ENCODE peak calls at places on chromosome 5, in five cellular contexts. Z is H1, Y is SK-N-SH, U is GM12878, V is HCT116. T is an unnamed sample.

GRCh38 chr5:71873202-71873601 is 154.1 kb downstream of the CARTPT start:
- DNase-seq in Z (no peak), Y (no peak), U (no peak), V (no peak), T (no peak)

GRCh38 chr5:152499816-152500575 is 94.9 kb upstream of the NMUR2 start:
- DNase-seq in Z (no peak), Y (no peak), U (no peak), V (no peak), T (no peak)

GRCh38 chr5:57207007-57207653 is 33.3 kb downstream of the GPBP1 start:
- DNase-seq in Z (no peak), Y (no peak), U (no peak), V (no peak), T (no peak)

GRCh38 chr5:124404796-124405195 is 341.6 kb downstream of the ZNF608 start:
- DNase-seq in Z (no peak), Y (no peak), U (no peak), V (no peak), T (no peak)

GRCh38 chr5:111996574-111996973 is 239.6 kb upstream of the NREP start:
- DNase-seq in Z (no peak), Y (no peak), U (no peak), V (no peak), T (no peak)

GRCh38 chr5:170537451-170538095 is 33.8 kb downstream of the KCNIP1 start:
- DNase-seq in Z (no peak), Y (no peak), U (no peak), V (no peak), T (no peak)

GRCh38 chr5:38845555-38846378 is at the start of gene OSMR:
- DNase-seq in Z (no peak), Y (peak), U (no peak), V (peak), T (no peak)

GRCh38 chr5:13611604-13612003 is 332.9 kb downstream of the DNAH5 start:
- DNase-seq in Z (no peak), Y (no peak), U (no peak), V (no peak), T (no peak)

GRCh38 chr5:172364773-172365172 is 81.2 kb upstream of the UBTD2 start:
- DNase-seq in Z (no peak), Y (peak), U (no peak), V (no peak), T (no peak)

GRCh38 chr5:122089614-122090013 is 11.6 kb upstream of the LOX start:
- DNase-seq in Z (no peak), Y (no peak), U (no peak), V (no peak), T (no peak)

GRCh38 chr5:638501-639252 is 26.5 kb downstream of the CEP72 start:
- DNase-seq in Z (no peak), Y (no peak), U (no peak), V (no peak), T (no peak)
- TF ChIP-seq YY1 in Z (no peak), Y (no peak), U (no peak), V (no peak), T (no peak)

GRCh38 chr5:178249191-178249989 is 16.8 kb upstream of the PHYKPL start:
- DNase-seq in Z (no peak), Y (no peak), U (no peak), V (no peak), T (no peak)
- H3K4me3 ChIP-seq in Z (no peak), Y (no peak), U (no peak), V (no peak), T (no peak)

GRCh38 chr5:60546157-60546556 is 153.8 kb downstream of the DEPDC1B start:
- DNase-seq in Z (no peak), Y (no peak), U (no peak), V (no peak), T (no peak)
- TF ChIP-seq YY1 in Z (no peak), Y (no peak), U (no peak), V (no peak), T (no peak)

DNA sequence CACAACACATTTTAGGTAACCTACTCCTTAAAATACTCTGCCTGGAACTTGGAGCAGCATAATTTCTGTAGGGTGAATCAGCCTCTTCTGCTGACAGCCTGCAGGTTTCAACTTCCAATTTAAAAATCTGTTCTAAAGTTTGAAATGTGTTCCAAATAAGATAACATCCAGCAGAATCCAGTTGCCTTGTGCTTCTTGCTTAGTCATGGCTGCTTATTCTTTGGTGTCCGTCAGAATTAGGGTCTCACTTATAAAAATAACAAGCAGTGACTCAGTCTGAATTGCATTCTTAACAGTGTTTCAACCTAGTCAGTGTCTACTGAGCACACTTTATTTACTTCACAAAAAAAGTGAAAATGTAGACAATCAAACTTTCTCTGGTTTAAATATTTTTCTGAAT is 3.7 kb downstream of the CDH6 start:
- DNase-seq in Z (no peak), Y (no peak), U (no peak), V (no peak), T (no peak)
- H3K4me3 ChIP-seq in Z (no peak), Y (no peak), U (no peak), V (no peak), T (no peak)

T was measured in NT2/D1.